ENCODE peak calls at places on chromosomes 13 and 19, in seven cellular contexts. D, T, C, K, Q, P and A are unnamed samples.

GRCh38 chr19:30593358-30593757 is 221.2 kb downstream of the ZNF536 start:
- DNase-seq in D (no peak), T (no peak), C (peak), K (no peak), Q (no peak), P (no peak), A (no peak)

GRCh38 chr13:20475927-20476691 is 49.5 kb downstream of the CRYL1 start:
- DNase-seq in D (no peak), T (peak), C (no peak), K (peak), Q (no peak), P (peak), A (peak)

GRCh38 chr13:110897521-110897920 is 17.3 kb downstream of the ANKRD10 start:
- DNase-seq in D (no peak), T (no peak), C (no peak), K (no peak), Q (no peak), P (no peak), A (no peak)

GRCh38 chr19:45276284-45276687 is 25.2 kb downstream of the MARK4 start:
- DNase-seq in D (no peak), T (no peak), C (no peak), K (no peak), Q (no peak), P (no peak), A (no peak)

GRCh38 chr19:33621065-33621785 is 528 bp upstream of the CHST8 start:
- DNase-seq in D (peak), T (no peak), C (no peak), K (no peak), Q (no peak), P (no peak), A (peak)

GRCh38 chr13:28568286-28568685 is 73.4 kb upstream of the FLT1 start:
- DNase-seq in D (no peak), T (no peak), C (no peak), K (no peak), Q (no peak), P (no peak), A (no peak)

GRCh38 chr19:22784051-22784450 is at the start of gene ZNF99:
- DNase-seq in D (peak), T (no peak), C (no peak), K (no peak), Q (no peak), P (no peak), A (no peak)

GRCh38 chr19:33507021-33507956 is 14.3 kb downstream of the PEPD start:
- DNase-seq in D (no peak), T (no peak), C (no peak), K (no peak), Q (no peak), P (no peak), A (no peak)

GRCh38 chr19:16860118-16860517 is 28.7 kb upstream of the F2RL3 start:
- DNase-seq in D (no peak), T (no peak), C (no peak), K (no peak), Q (no peak), P (no peak), A (no peak)

GRCh38 chr19:13729859-13730258 is 34.5 kb upstream of the MRI1 start:
- DNase-seq in D (no peak), T (no peak), C (no peak), K (no peak), Q (no peak), P (no peak), A (no peak)

GRCh38 chr19:10624585-10624984 is 768 bp upstream of the SLC44A2 start:
- DNase-seq in D (no peak), T (peak), C (no peak), K (no peak), Q (no peak), P (no peak), A (no peak)

GRCh38 chr13:91647361-91647970 is 249.0 kb downstream of the GPC5 start:
- DNase-seq in D (peak), T (no peak), C (no peak), K (peak), Q (no peak), P (no peak), A (peak)

GRCh38 chr19:38596057-38596981 is 21.4 kb downstream of the MAP4K1 start:
- DNase-seq in D (peak), T (no peak), C (no peak), K (peak), Q (peak), P (no peak), A (peak)

GRCh38 chr13:94710081-94710809 is 2.1 kb downstream of the SOX21 start:
- DNase-seq in D (no peak), T (no peak), C (no peak), K (peak), Q (no peak), P (no peak), A (no peak)
- H3K4me3 ChIP-seq in D (peak), T (no peak), C (peak), K (no peak), Q (no peak), P (no peak), A (peak)

GRCh38 chr19:41131186-41131585 is 17.0 kb downstream of the CYP2F1 start:
- DNase-seq in D (peak), T (no peak), C (no peak), K (no peak), Q (no peak), P (no peak), A (no peak)
- H3K27ac ChIP-seq in D (peak), T (no peak), C (no peak), K (no peak), Q (no peak), P (no peak), A (no peak)

DNA sequence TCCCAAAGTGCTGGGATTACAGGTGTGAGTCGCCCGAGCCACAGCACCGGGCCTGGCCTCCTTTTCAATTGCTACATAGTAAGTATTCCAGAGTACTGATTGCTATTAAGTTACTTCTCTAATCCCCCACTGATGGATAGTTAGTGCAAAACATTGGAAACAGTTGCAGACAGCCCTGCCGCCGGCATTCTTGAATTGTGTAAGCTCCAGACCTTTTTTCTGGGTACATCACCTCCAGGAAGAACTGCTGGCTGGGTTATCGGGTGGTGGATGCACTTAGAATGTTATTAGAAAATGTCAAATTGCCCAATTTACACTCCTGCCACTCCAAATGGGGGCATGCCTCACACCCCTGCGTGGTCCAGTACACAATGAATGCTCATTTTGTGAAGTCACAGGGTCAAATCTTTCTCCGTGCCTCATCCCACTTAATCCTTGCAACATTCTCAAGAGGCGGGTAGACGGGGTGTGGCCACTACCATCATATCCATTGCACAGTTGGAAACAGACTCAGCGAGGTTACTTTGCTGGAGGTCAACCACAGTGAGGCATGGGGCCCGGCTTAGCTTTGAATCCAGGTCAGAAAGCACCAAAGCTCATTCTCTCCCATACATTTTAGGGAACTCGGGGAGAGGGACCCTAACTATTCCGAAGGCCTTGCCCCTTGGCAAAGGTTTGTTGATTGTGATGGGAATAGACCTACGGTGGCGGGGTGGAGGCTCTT is 1.0 kb upstream of the KDM4B start:
- DNase-seq in D (peak), T (no peak), C (no peak), K (no peak), Q (no peak), P (no peak), A (no peak)
- H3K4me3 ChIP-seq in D (peak), T (peak), C (peak), K (peak), Q (peak), P (peak), A (peak)

GRCh38 chr19:8640402-8641004 is 10.1 kb downstream of the NFILZ start:
- DNase-seq in D (no peak), T (no peak), C (no peak), K (no peak), Q (no peak), P (no peak), A (no peak)

GRCh38 chr19:8641221-8641907 is 10.9 kb downstream of the NFILZ start:
- DNase-seq in D (no peak), T (no peak), C (no peak), K (no peak), Q (no peak), P (no peak), A (no peak)

GRCh38 chr19:8635422-8635821 is 5.0 kb downstream of the NFILZ start:
- DNase-seq in D (no peak), T (no peak), C (no peak), K (no peak), Q (no peak), P (no peak), A (no peak)

GRCh38 chr19:8639821-8640401 is 9.5 kb downstream of the NFILZ start:
- DNase-seq in D (no peak), T (no peak), C (no peak), K (no peak), Q (no peak), P (no peak), A (peak)

DNA sequence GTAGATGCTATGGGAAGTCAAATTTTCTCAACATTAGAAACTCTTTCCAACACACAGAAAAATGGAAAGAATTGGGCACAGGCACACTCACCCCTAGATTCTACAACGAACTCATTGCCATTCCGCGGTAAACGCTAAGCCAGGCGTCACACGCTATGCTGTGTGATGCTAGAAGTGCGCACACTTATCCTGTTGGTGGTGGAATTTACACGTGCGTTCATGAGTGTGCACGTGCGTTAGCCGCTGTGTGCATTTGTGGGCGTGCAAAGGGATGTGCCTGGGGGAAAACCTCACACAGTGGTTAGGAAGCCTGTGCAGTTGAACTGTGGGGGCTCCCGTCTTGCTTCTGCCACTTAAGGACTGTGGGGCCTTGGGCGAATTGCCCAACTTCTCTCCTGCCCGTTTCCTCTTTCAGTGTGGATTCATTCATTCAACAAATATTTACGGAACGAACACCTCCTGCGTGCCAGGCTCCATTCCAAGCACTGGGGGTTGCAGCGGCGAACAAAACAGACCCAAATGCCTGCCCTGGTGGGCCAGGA is 7.7 kb downstream of the NFILZ start:
- DNase-seq in D (no peak), T (peak), C (no peak), K (no peak), Q (no peak), P (no peak), A (no peak)
- H3K27ac ChIP-seq in D (no peak), T (no peak), C (no peak), K (no peak), Q (no peak), P (no peak), A (no peak)